ENCODE peak calls at places on chromosomes 12 and 14, in eight cellular contexts. M is left colon; R is fibroblast of gingiva; E is substantia nigra; L is left ventricle myocardium superior; O is HuH-7; N is EL; G is stimulated activated CD4-positive, alpha-beta T cell treated with anti-CD3 and anti-CD28 coated beads, TNF-alpha, amount 100 ng/mL, for 1 hour. S is an unnamed sample.

GRCh38 chr12:23504043-23504442 is 445.4 kb downstream of the SOX5 start:
- DNase-seq in M (no peak), R (no peak), E (no peak), L (no peak), O (no peak), N (no peak), G (no peak), S (no peak)

GRCh38 chr14:90924618-90925345 is 108.6 kb upstream of the TTC7B start:
- DNase-seq in M (no peak), R (peak), E (no peak), L (no peak), O (no peak), N (no peak), G (no peak), S (no peak)

GRCh38 chr14:20454359-20454644 is 310 bp downstream of the OSGEP start:
- DNase-seq in M (peak), R (no peak), E (no peak), L (no peak), O (peak), N (no peak), G (no peak), S (no peak)

GRCh38 chr12:125148316-125148715 is 83.1 kb downstream of the AACS start:
- DNase-seq in M (no peak), R (no peak), E (no peak), L (no peak), O (no peak), N (no peak), G (no peak), S (no peak)

GRCh38 chr12:112979281-112979680 is 962 bp downstream of the OAS2 start:
- DNase-seq in M (peak), R (no peak), E (no peak), L (no peak), O (no peak), N (peak), G (no peak), S (no peak)

GRCh38 chr14:64808449-64808848 is 71.3 kb downstream of the SPTB start:
- DNase-seq in M (no peak), R (no peak), E (no peak), L (no peak), O (no peak), N (no peak), G (no peak), S (no peak)

GRCh38 chr14:77088219-77088618 is 9.8 kb upstream of the CIPC start:
- DNase-seq in M (peak), R (no peak), E (no peak), L (no peak), O (no peak), N (no peak), G (no peak), S (no peak)

GRCh38 chr14:75984674-75985073 is 889 bp upstream of the IFT43 start:
- DNase-seq in M (no peak), R (no peak), E (no peak), L (no peak), O (no peak), N (no peak), G (no peak), S (no peak)

GRCh38 chr14:35386673-35387125 is 17.9 kb downstream of the NFKBIA start:
- DNase-seq in M (no peak), R (peak), E (no peak), L (peak), O (no peak), N (no peak), G (no peak), S (no peak)

S was measured in mesothelial cell of epicardium.